ENCODE peak calls at places on chromosome 7, in seven cellular contexts. R is RWPE2, A is HFF-Myc, F is kidney epithelial cell, Y is heart left ventricle, H is astrocyte of the spinal cord, V is fibroblast of the aortic adventitia. S is an unnamed sample.

GRCh38 chr7:112572669-112573301 is 92.0 kb downstream of the LSMEM1 start:
- DNase-seq in R (no peak), F (no peak), A (no peak), Y (no peak), H (no peak), V (no peak), S (no peak)

GRCh38 chr7:73647725-73648592 is 19.7 kb upstream of the VPS37D start:
- DNase-seq in Y (no peak), R (no peak), V (no peak), F (no peak), A (no peak), H (no peak), S (no peak)

GRCh38 chr7:138872576-138872975 is 74.6 kb upstream of the ATP6V0A4 start:
- DNase-seq in Y (no peak), A (no peak), H (no peak), F (no peak), R (no peak), V (peak), S (no peak)

GRCh38 chr7:13155188-13155587 is 467.8 kb downstream of the ARL4A start:
- DNase-seq in F (no peak), R (no peak), H (no peak), V (no peak), A (no peak), Y (no peak), S (no peak)

GRCh38 chr7:44568771-44569560 is 4.7 kb downstream of the DDX56 start:
- DNase-seq in R (no peak), Y (no peak), V (no peak), A (no peak), F (no peak), H (no peak), S (no peak)

GRCh38 chr7:7696458-7697119 is 21.8 kb downstream of the RPA3 start:
- DNase-seq in V (peak), Y (no peak), H (peak), R (no peak), A (no peak), F (peak), S (no peak)

GRCh38 chr7:21943436-21943835 is 2.3 kb downstream of the CDCA7L start:
- DNase-seq in A (no peak), H (no peak), R (no peak), F (no peak), V (no peak), Y (no peak), S (no peak)

GRCh38 chr7:118478236-118478635 is 253.7 kb downstream of the ANKRD7 start:
- DNase-seq in R (no peak), V (no peak), F (no peak), A (no peak), H (no peak), Y (no peak), S (no peak)

GRCh38 chr7:11623093-11623678 is 208.8 kb downstream of the THSD7A start:
- DNase-seq in H (no peak), R (no peak), Y (no peak), F (no peak), A (no peak), V (no peak), S (no peak)

GRCh38 chr7:40015790-40016296 is 65.8 kb downstream of the CDK13 start:
- DNase-seq in F (peak), Y (peak), H (peak), A (peak), V (peak), R (no peak), S (no peak)

GRCh38 chr7:139271718-139272619 is 40.9 kb downstream of the UBN2 start:
- DNase-seq in Y (no peak), R (no peak), H (no peak), A (no peak), F (no peak), V (no peak), S (no peak)

GRCh38 chr7:100015232-100016208 is at the start of gene ZKSCAN1:
- DNase-seq in V (peak), Y (peak), H (peak), A (peak), F (peak), R (peak), S (no peak)

GRCh38 chr7:2575733-2576350 is 17.1 kb downstream of the IQCE start:
- DNase-seq in Y (no peak), A (no peak), V (no peak), H (peak), R (no peak), F (no peak), S (no peak)

GRCh38 chr7:140688341-140688740 is 8.2 kb upstream of the NDUFB2 start:
- DNase-seq in F (no peak), R (no peak), H (no peak), Y (no peak), V (no peak), A (no peak), S (no peak)

GRCh38 chr7:108246227-108246837 is 116.2 kb upstream of the LAMB4 start:
- DNase-seq in Y (no peak), F (peak), R (peak), H (peak), V (peak), A (peak), S (peak)

GRCh38 chr7:28408105-28408973 is 4.0 kb upstream of the CREB5 start:
- DNase-seq in F (no peak), R (no peak), V (no peak), A (no peak), Y (peak), H (no peak), S (no peak)

GRCh38 chr7:101935521-101936141 is 118.2 kb downstream of the CUX1 start:
- DNase-seq in H (no peak), A (no peak), Y (peak), R (no peak), F (no peak), V (no peak), S (no peak)

GRCh38 chr7:72785166-72785955 is 42.6 kb downstream of the TYW1B start:
- DNase-seq in H (peak), F (peak), Y (no peak), R (no peak), A (no peak), V (peak), S (no peak)

GRCh38 chr7:31814187-31814586 is 127.2 kb downstream of the PPP1R17 start:
- DNase-seq in Y (no peak), A (no peak), H (peak), R (no peak), F (no peak), V (peak), S (no peak)

GRCh38 chr7:27152816-27153486 is 568 bp upstream of the HOXA3 start:
- DNase-seq in Y (no peak), A (no peak), F (no peak), V (no peak), H (no peak), R (peak), S (no peak)

GRCh38 chr7:80127412-80128150 is 7.0 kb upstream of the GNAI1 start:
- DNase-seq in H (no peak), R (no peak), Y (no peak), A (no peak), V (no peak), F (no peak), S (no peak)

GRCh38 chr7:24178811-24179210 is 105.2 kb upstream of the NPY start:
- DNase-seq in H (no peak), A (no peak), F (no peak), V (no peak), R (no peak), Y (no peak), S (no peak)

GRCh38 chr7:16562456-16563220 is 36.0 kb downstream of the LRRC72 start:
- DNase-seq in R (no peak), H (no peak), Y (no peak), A (no peak), F (no peak), V (no peak), S (no peak)

GRCh38 chr7:55969391-55969790 is 5.0 kb downstream of the NIPSNAP2 start:
- DNase-seq in A (no peak), V (no peak), F (no peak), H (no peak), R (no peak), Y (no peak), S (no peak)

GRCh38 chr7:45681596-45682357 is 107.6 kb downstream of the ADCY1 start:
- DNase-seq in R (no peak), V (no peak), A (no peak), F (no peak), Y (peak), H (no peak), S (no peak)

GRCh38 chr7:106775552-106775936 is 89.5 kb upstream of the PIK3CG start:
- DNase-seq in A (peak), F (peak), Y (no peak), H (peak), V (peak), R (no peak), S (peak)

GRCh38 chr7:100965723-100966541 is 3.4 kb upstream of the MUC12 start:
- DNase-seq in H (peak), V (peak), R (no peak), F (no peak), A (no peak), Y (peak), S (no peak)

GRCh38 chr7:31423994-31424393 is 83.5 kb upstream of the NEUROD6 start:
- DNase-seq in H (no peak), A (no peak), F (no peak), Y (no peak), V (no peak), R (no peak), S (no peak)

GRCh38 chr7:4631021-4631663 is 51.0 kb upstream of the FOXK1 start:
- DNase-seq in H (no peak), V (no peak), A (no peak), R (no peak), Y (no peak), F (no peak), S (no peak)
- H3K4me3 ChIP-seq in H (no peak), V (peak), A (no peak), R (no peak), Y (peak), F (no peak), S (no peak)

GRCh38 chr7:142414915-142415314 is 157.1 kb upstream of the PRSS58 start:
- DNase-seq in Y (no peak), A (no peak), V (no peak), F (no peak), H (no peak), R (no peak), S (no peak)

GRCh38 chr7:142414135-142414534 is 156.3 kb upstream of the PRSS58 start:
- DNase-seq in F (no peak), Y (no peak), R (no peak), A (no peak), V (no peak), H (no peak), S (no peak)

GRCh38 chr7:142413280-142414000 is 155.6 kb upstream of the PRSS58 start:
- DNase-seq in R (no peak), V (no peak), Y (no peak), A (no peak), H (no peak), F (no peak), S (no peak)

GRCh38 chr7:142409471-142409870 is 151.6 kb upstream of the PRSS58 start:
- DNase-seq in A (no peak), H (no peak), F (no peak), Y (no peak), V (no peak), R (no peak), S (no peak)

DNA sequence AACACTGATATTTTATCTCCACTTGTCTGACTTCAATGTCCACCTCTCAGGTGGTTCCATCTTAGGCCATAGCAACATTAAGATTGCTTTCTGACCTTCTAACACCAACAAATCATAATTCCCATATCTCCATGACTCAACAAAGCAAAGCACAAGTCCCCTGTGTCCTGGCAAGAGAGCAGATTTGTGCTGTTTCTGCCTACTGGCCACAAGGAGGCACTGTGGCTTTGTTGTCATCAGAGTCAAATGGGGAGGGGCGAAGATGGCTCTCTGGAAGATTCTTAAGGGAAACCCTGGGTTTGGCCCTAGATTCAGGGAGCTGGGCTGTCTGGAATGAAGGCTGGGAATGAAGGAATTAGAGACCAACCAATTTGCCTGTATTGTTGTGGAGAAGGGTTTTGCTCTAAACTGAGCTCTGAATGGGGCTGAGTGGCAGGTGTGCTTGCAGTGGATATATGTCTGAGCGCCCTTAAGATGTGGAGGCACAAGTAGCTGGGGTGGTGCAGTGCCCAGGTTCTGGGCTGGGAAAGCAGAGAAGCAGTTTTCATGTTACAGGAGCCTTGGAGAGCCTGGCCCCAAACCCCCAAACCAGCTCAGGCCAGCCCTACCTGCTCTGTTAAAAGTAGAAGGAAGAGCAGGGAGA is 154.8 kb upstream of the PRSS58 start:
- DNase-seq in R (no peak), H (peak), Y (no peak), F (no peak), V (peak), A (peak), S (no peak)
- TF ChIP-seq CTCF in R (peak), H (peak), Y (peak), F (peak), V (peak), A (peak), S (peak)

DNA sequence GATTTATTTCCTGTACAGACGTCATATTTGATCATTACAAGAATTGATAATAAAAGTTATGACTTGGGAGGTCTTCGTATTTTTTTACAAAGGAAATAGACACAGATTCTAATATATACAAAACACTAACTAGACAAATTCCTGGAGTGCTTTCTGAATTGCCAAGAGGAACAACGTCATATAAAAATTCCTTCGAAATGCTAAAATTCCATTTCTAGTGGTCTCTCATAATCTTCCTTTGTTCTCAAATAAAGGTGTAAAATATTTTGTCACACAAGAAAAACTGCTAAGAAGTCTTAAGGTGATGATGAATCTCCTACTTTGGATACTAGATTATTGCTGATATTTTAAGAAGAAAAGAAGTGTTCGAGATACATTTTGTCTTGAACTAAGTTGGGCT is 85.4 kb downstream of the CDK6 start:
- DNase-seq in H (peak), Y (no peak), F (no peak), R (no peak), A (no peak), V (no peak), S (no peak)
- H3K4me3 ChIP-seq in H (no peak), Y (no peak), F (no peak), R (no peak), A (no peak), V (no peak), S (no peak)

DNA sequence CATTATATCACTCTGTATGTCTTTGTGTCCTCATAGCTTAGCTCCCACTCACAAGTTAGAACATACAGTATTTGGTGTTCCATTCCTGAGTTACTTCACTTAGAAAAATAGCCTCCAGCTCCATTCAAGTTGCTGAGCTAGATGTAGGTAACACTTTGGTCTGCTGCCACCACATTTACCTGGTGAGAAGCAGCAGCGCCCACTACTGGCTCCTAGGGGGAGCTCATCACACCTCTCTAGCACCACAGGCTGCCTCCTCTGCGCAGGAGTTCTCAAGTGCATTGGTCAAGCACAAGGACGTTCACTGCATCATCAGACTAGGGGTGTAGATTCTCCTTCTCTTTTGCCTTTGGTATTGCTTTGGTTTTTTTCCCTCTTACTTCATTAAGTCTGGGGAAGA is 530.9 kb upstream of the AUTS2 start:
- DNase-seq in V (peak), R (no peak), Y (no peak), F (no peak), H (no peak), A (no peak), S (no peak)
- TF ChIP-seq CTCF in V (peak), R (peak), Y (no peak), F (peak), H (peak), A (no peak), S (peak)

GRCh38 chr7:150514748-150515222 is at the start of gene GIMAP7:
- DNase-seq in Y (peak), V (no peak), R (no peak), F (no peak), A (no peak), H (no peak), S (no peak)
- H3K4me3 ChIP-seq in Y (peak), V (no peak), R (no peak), F (no peak), A (no peak), H (no peak), S (no peak)

S was measured in BJ.